ENCODE peak calls at places on chromosomes 2 and 18, in eight cellular contexts. L is GM23248, E is stomach, K is neural progenitor cell, N is cardiac fibroblast, Y is esophagus squamous epithelium, X is DND-41, A is IMR-90. D is an unnamed sample.

GRCh38 chr2:206989306-206989705 is 50.0 kb downstream of the CPO start:
- DNase-seq in X (peak; percentile 16), Y (no peak), K (peak; percentile 64), L (peak; percentile 37), E (peak; percentile 44), N (peak; percentile 30), A (no peak), D (no peak)

GRCh38 chr18:21123290-21123926 is 11.8 kb upstream of the ROCK1 start:
- DNase-seq in K (no peak), E (no peak), Y (no peak), A (no peak), L (no peak), N (no peak), X (peak; percentile 17), D (no peak)

GRCh38 chr18:77084757-77085035 is 47.9 kb downstream of the MBP start:
- DNase-seq in E (no peak), X (no peak), Y (no peak), N (no peak), L (no peak), K (no peak), A (no peak), D (no peak)

GRCh38 chr2:163466583-163466982 is 269.2 kb downstream of the FIGN start:
- DNase-seq in L (no peak), K (no peak), A (no peak), N (no peak), X (no peak), Y (no peak), E (no peak), D (no peak)

GRCh38 chr18:24176727-24177416 is 38.0 kb downstream of the CABYR start:
- DNase-seq in E (peak; percentile 63), L (peak; percentile 66), Y (no peak), A (peak; percentile 56), N (peak; percentile 69), K (peak; percentile 86), X (peak; percentile 57), D (peak; percentile 81)

GRCh38 chr2:69639246-69639645 is 4.3 kb downstream of the AAK1 start:
- DNase-seq in K (no peak), A (no peak), N (no peak), E (no peak), Y (no peak), L (no peak), X (no peak), D (no peak)

GRCh38 chr2:202072226-202072625 is 829 bp upstream of the KIAA2012 start:
- DNase-seq in A (no peak), X (no peak), E (no peak), L (no peak), K (peak; percentile 61), N (no peak), Y (no peak), D (no peak)

GRCh38 chr18:75211721-75212625 is 1.4 kb downstream of the TSHZ1 start:
- DNase-seq in K (peak; percentile 48), E (no peak), X (peak; percentile 54), Y (no peak), L (peak; percentile 54), N (peak; percentile 49), A (peak; percentile 19), D (peak; percentile 70)

GRCh38 chr2:240964221-240964853 is 34.1 kb upstream of the SNED1 start:
- DNase-seq in Y (no peak), N (no peak), E (peak; percentile 17), L (no peak), A (no peak), X (no peak), K (no peak), D (peak; percentile 58)

GRCh38 chr2:10225291-10226031 is 77.2 kb upstream of the HPCAL1 start:
- DNase-seq in X (no peak), E (peak; percentile 34), L (no peak), N (no peak), A (no peak), Y (no peak), K (peak; percentile 52), D (no peak)

GRCh38 chr18:58997811-58998337 is 133.2 kb downstream of the ZNF532 start:
- DNase-seq in A (peak; percentile 88), L (peak; percentile 90), Y (no peak), K (no peak), X (no peak), E (no peak), N (peak; percentile 96), D (peak; percentile 82)

GRCh38 chr2:146873646-146874259 is 971.1 kb upstream of the ACVR2A start:
- DNase-seq in Y (no peak), A (no peak), X (no peak), N (no peak), K (no peak), L (no peak), E (no peak), D (no peak)

GRCh38 chr2:222280795-222281194 is 18.0 kb downstream of the PAX3 start:
- DNase-seq in N (no peak), K (peak; percentile 47), L (no peak), E (no peak), Y (no peak), A (no peak), X (no peak), D (no peak)

GRCh38 chr2:16727256-16727655 is 61.6 kb upstream of the CYRIA start:
- DNase-seq in X (no peak), L (no peak), E (peak; percentile 44), N (peak; percentile 54), A (peak; percentile 23), Y (no peak), K (no peak), D (no peak)

GRCh38 chr2:30758315-30758714 is 48.9 kb downstream of the CAPN13 start:
- DNase-seq in Y (no peak), L (no peak), A (no peak), E (no peak), X (no peak), N (no peak), K (no peak), D (no peak)

GRCh38 chr2:63581266-63581961 is 6.9 kb downstream of the WDPCP start:
- DNase-seq in L (peak; percentile 91), K (no peak), N (peak; percentile 83), Y (no peak), E (peak; percentile 72), A (peak; percentile 42), X (no peak), D (no peak)

GRCh38 chr2:25467743-25468142 is 126.0 kb upstream of the DNMT3A start:
- DNase-seq in E (no peak), L (no peak), X (no peak), K (no peak), Y (no peak), A (no peak), N (no peak), D (no peak)

GRCh38 chr2:11802782-11803191 is 56.4 kb downstream of the LPIN1 start:
- DNase-seq in X (no peak), Y (no peak), A (peak; percentile 63), N (peak; percentile 62), K (no peak), L (peak; percentile 47), E (no peak), D (no peak)

GRCh38 chr2:7795358-7796199 is 878.4 kb downstream of the RNF144A start:
- DNase-seq in K (peak; percentile 17), A (peak; percentile 25), E (no peak), X (no peak), N (no peak), L (peak; percentile 45), Y (no peak), D (no peak)

GRCh38 chr2:36318547-36318946 is 37.0 kb upstream of the CRIM1 start:
- DNase-seq in A (no peak), X (no peak), E (no peak), L (peak; percentile 35), Y (no peak), N (peak; percentile 7), K (no peak), D (no peak)

GRCh38 chr18:66461344-66461743 is 142.5 kb downstream of the CDH19 start:
- DNase-seq in Y (no peak), E (no peak), L (no peak), N (no peak), K (no peak), A (no peak), X (no peak), D (no peak)

GRCh38 chr2:139217641-139218040 is 437.5 kb upstream of the NXPH2 start:
- DNase-seq in E (no peak), A (no peak), K (no peak), L (peak; percentile 1), X (no peak), Y (no peak), N (no peak), D (no peak)

GRCh38 chr2:64626963-64627760 is 26.6 kb downstream of the SERTAD2 start:
- DNase-seq in L (no peak), K (peak; percentile 86), Y (no peak), X (no peak), N (no peak), E (no peak), A (no peak), D (no peak)

GRCh38 chr2:14633031-14633430 is 514 bp downstream of the LRATD1 start:
- DNase-seq in E (peak; percentile 30), K (peak; percentile 28), L (no peak), A (no peak), Y (no peak), X (no peak), N (no peak), D (no peak)
- H3K4me3 ChIP-seq in E (peak overlapping the region; percentile 59), K (peak overlapping the region; percentile 69), L (peak overlapping the region; percentile 66), A (peak overlapping the region; percentile 34), Y (peak overlapping the region; percentile 55), X (no peak overlapping the region), N (peak overlapping the region; percentile 41), D (no peak overlapping the region)

GRCh38 chr2:189577108-189577507 is 3.5 kb downstream of the SLC40A1 start:
- DNase-seq in A (no peak), E (no peak), N (no peak), K (no peak), L (no peak), X (no peak), Y (no peak), D (no peak)
- H3K4me3 ChIP-seq in A (no peak overlapping the region), E (no peak overlapping the region), N (no peak overlapping the region), K (no peak overlapping the region), L (no peak overlapping the region), X (peak overlapping the region; percentile 30), Y (no peak overlapping the region), D (peak overlapping the region; percentile 82)

GRCh38 chr2:157831573-157832315 is 44.4 kb downstream of the ACVR1 start:
- DNase-seq in X (no peak), K (no peak), E (no peak), N (no peak), Y (no peak), L (no peak), A (no peak), D (no peak)
- H3K4me3 ChIP-seq in X (no peak overlapping the region), K (no peak overlapping the region), E (no peak overlapping the region), N (no peak overlapping the region), Y (no peak overlapping the region), L (no peak overlapping the region), A (no peak overlapping the region), D (no peak overlapping the region)

GRCh38 chr2:188969236-188970032 is 4.7 kb upstream of the COL3A1 start:
- DNase-seq in X (no peak), Y (no peak), K (no peak), L (peak; percentile 79), N (peak; percentile 57), E (no peak), A (peak; percentile 78), D (no peak)
- H3K4me3 ChIP-seq in X (no peak overlapping the region), Y (no peak overlapping the region), K (no peak overlapping the region), L (peak overlapping the region; percentile 29), N (no peak overlapping the region), E (no peak overlapping the region), A (no peak overlapping the region), D (no peak overlapping the region)

D was measured in aorta.